ENCODE peak calls at places on chromosomes 6 and 20, in eight cellular contexts. F is Panc1, S is breast epithelium, M is mucosa of descending colon, U is epithelial cell of esophagus, H is uterus, P is hepatocyte, Y is fibroblast of the aortic adventitia. Q is an unnamed sample.

GRCh38 chr20:22333885-22334545 is 250.4 kb downstream of the FOXA2 start:
- DNase-seq in Y (peak), M (peak), F (no peak), H (peak), P (peak), S (no peak), U (peak), Q (peak)

GRCh38 chr6:32252326-32253009 is 28.6 kb upstream of the NOTCH4 start:
- DNase-seq in F (no peak), Y (no peak), M (no peak), H (no peak), U (no peak), P (no peak), S (no peak), Q (no peak)

GRCh38 chr6:79168695-79168980 is 65.8 kb downstream of the HMGN3 start:
- DNase-seq in F (no peak), U (no peak), Y (no peak), S (no peak), H (no peak), P (no peak), M (no peak), Q (no peak)

GRCh38 chr6:410555-411395 is 19.2 kb downstream of the IRF4 start:
- DNase-seq in M (no peak), U (no peak), S (no peak), Y (no peak), H (no peak), F (no peak), P (no peak), Q (no peak)

GRCh38 chr6:69820438-69820837 is 23.6 kb upstream of the LMBRD1 start:
- DNase-seq in F (no peak), M (no peak), H (no peak), P (no peak), U (no peak), Y (no peak), S (no peak), Q (no peak)

GRCh38 chr6:156980515-156980914 is 203.3 kb downstream of the ARID1B start:
- DNase-seq in S (no peak), F (no peak), U (peak), H (no peak), M (no peak), Y (no peak), P (no peak), Q (no peak)

GRCh38 chr6:162730502-162730901 is 2.7 kb downstream of the PACRG start:
- DNase-seq in P (no peak), H (no peak), Y (no peak), S (no peak), F (no peak), U (no peak), M (no peak), Q (no peak)

GRCh38 chr6:33312361-33313104 is 1.3 kb downstream of the TAPBP start:
- DNase-seq in Y (peak), S (peak), F (no peak), P (peak), M (peak), H (peak), U (peak), Q (no peak)

GRCh38 chr20:3781153-3781910 is at the start of gene SPEF1:
- DNase-seq in H (peak), M (peak), Y (peak), F (peak), S (peak), U (peak), P (peak), Q (peak)

GRCh38 chr20:31707994-31708744 is 14.5 kb downstream of the BCL2L1 start:
- DNase-seq in Y (no peak), U (no peak), M (peak), P (peak), F (no peak), H (no peak), S (no peak), Q (no peak)

GRCh38 chr6:42821341-42821668 is 39.5 kb downstream of the BICRAL start:
- DNase-seq in U (no peak), P (no peak), F (no peak), M (no peak), H (no peak), Y (no peak), S (no peak), Q (no peak)

GRCh38 chr6:90168693-90169131 is 127.9 kb downstream of the BACH2 start:
- DNase-seq in M (no peak), U (peak), S (no peak), P (no peak), F (no peak), H (no peak), Y (peak), Q (no peak)

GRCh38 chr6:42185597-42185996 is 9.2 kb downstream of the GUCA1B start:
- DNase-seq in F (no peak), P (no peak), U (no peak), Y (no peak), S (no peak), M (no peak), H (no peak), Q (no peak)

GRCh38 chr20:9460518-9460917 is 53.9 kb upstream of the LAMP5 start:
- DNase-seq in Y (peak), S (no peak), P (no peak), H (no peak), F (no peak), U (peak), M (no peak), Q (no peak)

GRCh38 chr6:164827537-164827936 is 481.9 kb downstream of the C6orf118 start:
- DNase-seq in Y (no peak), U (no peak), F (no peak), P (no peak), H (no peak), S (no peak), M (no peak), Q (no peak)

GRCh38 chr20:56861590-56861989 is 232.5 kb downstream of the TFAP2C start:
- DNase-seq in S (no peak), M (no peak), F (no peak), Y (no peak), U (no peak), H (no peak), P (no peak), Q (no peak)

GRCh38 chr20:53081916-53082863 is 110.0 kb downstream of the TSHZ2 start:
- DNase-seq in S (no peak), H (no peak), M (no peak), Y (no peak), U (peak), P (no peak), F (no peak), Q (no peak)

GRCh38 chr20:21396045-21396893 is 1.1 kb downstream of the NKX2-4 start:
- DNase-seq in U (peak), P (peak), F (no peak), M (peak), H (no peak), Y (no peak), S (no peak), Q (no peak)

GRCh38 chr6:170111816-170112582 is 178.9 kb downstream of the DLL1 start:
- DNase-seq in F (no peak), S (peak), U (no peak), P (no peak), Y (no peak), H (peak), M (no peak), Q (no peak)
- H3K4me3 ChIP-seq in F (no peak), S (no peak), U (no peak), P (no peak), Y (no peak), H (no peak), M (no peak), Q (no peak)

DNA sequence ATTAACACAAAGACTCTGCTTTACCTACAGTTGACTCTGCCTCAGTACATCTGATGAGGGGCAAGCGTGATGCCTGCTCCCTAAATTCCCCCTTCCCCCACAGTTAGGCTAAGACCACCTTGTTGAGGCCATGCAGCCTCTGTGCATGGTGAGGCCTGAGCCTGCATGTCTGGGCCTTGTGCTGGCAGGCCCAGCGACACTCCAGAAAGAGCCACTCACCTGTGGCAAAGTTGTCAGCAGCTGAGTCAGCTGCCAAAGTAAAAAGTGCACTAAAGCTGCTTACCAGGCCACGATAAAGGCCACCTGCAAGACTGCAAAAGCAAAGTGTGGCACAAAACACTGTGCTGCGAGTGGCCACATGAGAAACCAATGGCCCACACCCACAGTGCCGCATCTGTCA is 82.3 kb downstream of the PLEKHG1 start:
- DNase-seq in U (peak), P (no peak), M (no peak), H (no peak), Y (no peak), F (no peak), S (no peak), Q (no peak)
- TF ChIP-seq CTCF in U (no peak), P (no peak), M (no peak), H (no peak), Y (no peak), F (no peak), S (no peak), Q (no peak)

GRCh38 chr20:17893480-17893879 is 75.1 kb downstream of the SNX5 start:
- DNase-seq in S (no peak), M (no peak), H (no peak), U (no peak), P (no peak), F (no peak), Y (no peak), Q (no peak)
- H3K4me3 ChIP-seq in S (no peak), M (no peak), H (no peak), U (no peak), P (no peak), F (no peak), Y (no peak), Q (no peak)

DNA sequence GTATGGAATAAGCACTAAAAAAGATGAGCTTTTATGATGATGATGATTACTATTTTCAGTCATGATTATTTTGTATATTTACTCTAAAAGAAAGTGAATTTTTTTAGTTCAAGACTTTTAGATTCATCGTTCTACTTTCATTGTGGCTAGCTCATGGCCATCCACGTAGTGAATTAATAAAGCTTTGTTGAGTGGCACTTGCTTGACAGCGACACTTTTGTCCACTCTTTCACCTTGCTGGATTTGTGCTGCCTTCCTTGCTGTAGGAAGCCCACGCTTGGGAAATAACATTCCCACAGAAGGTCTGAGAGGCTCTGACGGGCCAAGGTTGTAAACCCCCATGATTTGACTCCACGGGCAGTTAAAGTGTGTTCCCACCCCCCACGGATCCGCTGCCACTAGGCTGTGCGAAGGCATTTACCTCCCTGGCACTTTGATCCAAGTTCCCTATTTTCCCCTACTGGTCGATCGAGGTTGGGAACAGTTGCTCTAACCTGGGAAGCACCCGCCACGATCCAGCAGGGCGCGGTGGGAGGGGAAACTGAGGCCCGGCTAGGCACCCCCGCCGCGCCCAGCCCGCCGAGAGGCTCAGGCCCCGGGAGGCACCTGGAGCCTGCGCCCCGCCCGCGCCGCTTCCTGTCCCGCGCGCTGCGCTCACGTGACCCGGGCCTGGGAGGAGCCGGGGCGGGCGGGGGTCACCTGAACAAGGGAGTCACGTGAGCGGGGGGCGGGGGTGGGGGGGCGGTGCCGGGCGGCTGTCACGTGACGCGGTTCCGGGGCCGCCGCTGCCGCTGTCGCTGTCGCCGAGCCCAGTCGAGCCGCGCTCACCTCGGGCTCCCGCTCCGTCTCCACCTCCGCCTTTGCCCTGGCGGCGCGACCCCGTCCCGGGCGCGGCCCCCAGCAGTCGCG is at the start of gene IGF2R:
- DNase-seq in U (peak), S (peak), Y (peak), P (peak), F (no peak), H (peak), M (peak), Q (no peak)
- TF ChIP-seq CTCF in U (peak), S (peak), Y (peak), P (peak), F (no peak), H (peak), M (no peak), Q (no peak)

GRCh38 chr6:53302678-53303360 is 45.9 kb downstream of the ELOVL5 start:
- DNase-seq in F (no peak), Y (peak), M (no peak), S (no peak), U (peak), P (no peak), H (no peak), Q (peak)

GRCh38 chr6:53299331-53299835 is 49.4 kb downstream of the ELOVL5 start:
- DNase-seq in F (no peak), M (no peak), Y (peak), U (no peak), H (no peak), P (no peak), S (no peak), Q (no peak)

GRCh38 chr6:53301801-53302537 is 46.8 kb downstream of the ELOVL5 start:
- DNase-seq in S (no peak), U (peak), Y (no peak), F (no peak), P (no peak), H (no peak), M (no peak), Q (no peak)

GRCh38 chr6:53297004-53297403 is 51.7 kb downstream of the ELOVL5 start:
- DNase-seq in U (no peak), Y (no peak), S (no peak), F (no peak), P (no peak), M (no peak), H (no peak), Q (no peak)

GRCh38 chr6:53300656-53301551 is 47.8 kb downstream of the ELOVL5 start:
- DNase-seq in Y (peak), F (no peak), S (no peak), U (no peak), M (no peak), P (no peak), H (no peak), Q (no peak)
- H3K4me3 ChIP-seq in Y (no peak), F (no peak), S (no peak), U (no peak), M (no peak), P (no peak), H (no peak), Q (no peak)